ENCODE peak calls at places on chromosomes 6 and 20, in nine cellular contexts. One of them, this sample, is unnamed.

GRCh38 chr20:8376940-8377339 is 244.9 kb downstream of the PLCB1 start:
- DNase-seq in upper lobe of right lung: no peak
- DNase-seq in activated naive CD4-positive, alpha-beta T cell treated with Interleukin-2 at 50 U/mL for 16 hours: no peak
- DNase-seq in amniotic epithelial cell: no peak
- DNase-seq in mucosa of gallbladder: no peak
- DNase-seq in stimulated activated naive CD8-positive, alpha-beta T cell treated with anti-CD3 and anti-CD28 coated beads, Interleukin-15, amount 100 ng/mL, for 72 hours: no peak
- DNase-seq in renal cortical epithelial cell: no peak
- DNase-seq in mucosa of descending colon: no peak
- DNase-seq in activated gamma-delta T cell treated with anti-CD3 and anti-CD28 coated beads, Interleukin-2, amount 50 U/mL, for 16 hours: no peak
- DNase-seq in this sample: no peak

GRCh38 chr6:32046450-32047083 is 8.4 kb downstream of the CYP21A2 start:
- DNase-seq in stimulated activated naive CD8-positive, alpha-beta T cell treated with anti-CD3 and anti-CD28 coated beads, Interleukin-15, amount 100 ng/mL, for 72 hours: no peak
- DNase-seq in renal cortical epithelial cell: no peak
- DNase-seq in activated gamma-delta T cell treated with anti-CD3 and anti-CD28 coated beads, Interleukin-2, amount 50 U/mL, for 16 hours: no peak
- DNase-seq in mucosa of gallbladder: no peak
- DNase-seq in activated naive CD4-positive, alpha-beta T cell treated with Interleukin-2 at 50 U/mL for 16 hours: no peak
- DNase-seq in upper lobe of right lung: no peak
- DNase-seq in mucosa of descending colon: no peak
- DNase-seq in amniotic epithelial cell: peak; percentile 1
- DNase-seq in this sample: no peak

GRCh38 chr6:18212231-18212630 is 52.1 kb downstream of the DEK start:
- DNase-seq in upper lobe of right lung: no peak
- DNase-seq in activated gamma-delta T cell treated with anti-CD3 and anti-CD28 coated beads, Interleukin-2, amount 50 U/mL, for 16 hours: no peak
- DNase-seq in amniotic epithelial cell: no peak
- DNase-seq in activated naive CD4-positive, alpha-beta T cell treated with Interleukin-2 at 50 U/mL for 16 hours: no peak
- DNase-seq in mucosa of descending colon: no peak
- DNase-seq in stimulated activated naive CD8-positive, alpha-beta T cell treated with anti-CD3 and anti-CD28 coated beads, Interleukin-15, amount 100 ng/mL, for 72 hours: no peak
- DNase-seq in mucosa of gallbladder: no peak
- DNase-seq in renal cortical epithelial cell: peak; percentile 72
- DNase-seq in this sample: no peak

GRCh38 chr6:122717350-122717749 is 62.2 kb upstream of the FABP7 start:
- DNase-seq in upper lobe of right lung: no peak
- DNase-seq in amniotic epithelial cell: no peak
- DNase-seq in renal cortical epithelial cell: no peak
- DNase-seq in stimulated activated naive CD8-positive, alpha-beta T cell treated with anti-CD3 and anti-CD28 coated beads, Interleukin-15, amount 100 ng/mL, for 72 hours: no peak
- DNase-seq in activated gamma-delta T cell treated with anti-CD3 and anti-CD28 coated beads, Interleukin-2, amount 50 U/mL, for 16 hours: no peak
- DNase-seq in mucosa of gallbladder: no peak
- DNase-seq in mucosa of descending colon: no peak
- DNase-seq in activated naive CD4-positive, alpha-beta T cell treated with Interleukin-2 at 50 U/mL for 16 hours: no peak
- DNase-seq in this sample: peak; percentile 42

GRCh38 chr6:106520711-106521367 is 108.5 kb downstream of the RTN4IP1 start:
- DNase-seq in mucosa of descending colon: no peak
- DNase-seq in upper lobe of right lung: peak; percentile 69
- DNase-seq in amniotic epithelial cell: no peak
- DNase-seq in activated naive CD4-positive, alpha-beta T cell treated with Interleukin-2 at 50 U/mL for 16 hours: peak; percentile 85
- DNase-seq in mucosa of gallbladder: peak; percentile 44
- DNase-seq in activated gamma-delta T cell treated with anti-CD3 and anti-CD28 coated beads, Interleukin-2, amount 50 U/mL, for 16 hours: peak; percentile 63
- DNase-seq in renal cortical epithelial cell: no peak
- DNase-seq in stimulated activated naive CD8-positive, alpha-beta T cell treated with anti-CD3 and anti-CD28 coated beads, Interleukin-15, amount 100 ng/mL, for 72 hours: peak; percentile 82
- DNase-seq in this sample: no peak

GRCh38 chr6:55953384-55953783 is 78.0 kb upstream of the BMP5 start:
- DNase-seq in amniotic epithelial cell: peak; percentile 74
- DNase-seq in upper lobe of right lung: no peak
- DNase-seq in activated gamma-delta T cell treated with anti-CD3 and anti-CD28 coated beads, Interleukin-2, amount 50 U/mL, for 16 hours: no peak
- DNase-seq in stimulated activated naive CD8-positive, alpha-beta T cell treated with anti-CD3 and anti-CD28 coated beads, Interleukin-15, amount 100 ng/mL, for 72 hours: no peak
- DNase-seq in mucosa of descending colon: no peak
- DNase-seq in activated naive CD4-positive, alpha-beta T cell treated with Interleukin-2 at 50 U/mL for 16 hours: no peak
- DNase-seq in mucosa of gallbladder: no peak
- DNase-seq in renal cortical epithelial cell: peak; percentile 76
- DNase-seq in this sample: no peak

GRCh38 chr6:105014448-105014847 is 57.5 kb downstream of the LIN28B start:
- DNase-seq in renal cortical epithelial cell: no peak
- DNase-seq in mucosa of gallbladder: no peak
- DNase-seq in upper lobe of right lung: no peak
- DNase-seq in amniotic epithelial cell: no peak
- DNase-seq in activated gamma-delta T cell treated with anti-CD3 and anti-CD28 coated beads, Interleukin-2, amount 50 U/mL, for 16 hours: no peak
- DNase-seq in stimulated activated naive CD8-positive, alpha-beta T cell treated with anti-CD3 and anti-CD28 coated beads, Interleukin-15, amount 100 ng/mL, for 72 hours: no peak
- DNase-seq in activated naive CD4-positive, alpha-beta T cell treated with Interleukin-2 at 50 U/mL for 16 hours: no peak
- DNase-seq in mucosa of descending colon: no peak
- DNase-seq in this sample: no peak

GRCh38 chr6:152329640-152330202 is 307.4 kb downstream of the SYNE1 start:
- DNase-seq in mucosa of gallbladder: no peak
- DNase-seq in activated gamma-delta T cell treated with anti-CD3 and anti-CD28 coated beads, Interleukin-2, amount 50 U/mL, for 16 hours: no peak
- DNase-seq in amniotic epithelial cell: no peak
- DNase-seq in stimulated activated naive CD8-positive, alpha-beta T cell treated with anti-CD3 and anti-CD28 coated beads, Interleukin-15, amount 100 ng/mL, for 72 hours: no peak
- DNase-seq in renal cortical epithelial cell: no peak
- DNase-seq in activated naive CD4-positive, alpha-beta T cell treated with Interleukin-2 at 50 U/mL for 16 hours: no peak
- DNase-seq in mucosa of descending colon: no peak
- DNase-seq in upper lobe of right lung: no peak
- DNase-seq in this sample: no peak

GRCh38 chr6:84052883-84053241 is 19.3 kb downstream of the MRAP2 start:
- DNase-seq in activated naive CD4-positive, alpha-beta T cell treated with Interleukin-2 at 50 U/mL for 16 hours: no peak
- DNase-seq in renal cortical epithelial cell: no peak
- DNase-seq in mucosa of descending colon: no peak
- DNase-seq in amniotic epithelial cell: no peak
- DNase-seq in activated gamma-delta T cell treated with anti-CD3 and anti-CD28 coated beads, Interleukin-2, amount 50 U/mL, for 16 hours: no peak
- DNase-seq in stimulated activated naive CD8-positive, alpha-beta T cell treated with anti-CD3 and anti-CD28 coated beads, Interleukin-15, amount 100 ng/mL, for 72 hours: no peak
- DNase-seq in upper lobe of right lung: no peak
- DNase-seq in mucosa of gallbladder: no peak
- DNase-seq in this sample: no peak

GRCh38 chr6:100096356-100096755 is 102.3 kb upstream of the MCHR2 start:
- DNase-seq in renal cortical epithelial cell: peak; percentile 22
- DNase-seq in upper lobe of right lung: no peak
- DNase-seq in activated naive CD4-positive, alpha-beta T cell treated with Interleukin-2 at 50 U/mL for 16 hours: no peak
- DNase-seq in stimulated activated naive CD8-positive, alpha-beta T cell treated with anti-CD3 and anti-CD28 coated beads, Interleukin-15, amount 100 ng/mL, for 72 hours: no peak
- DNase-seq in activated gamma-delta T cell treated with anti-CD3 and anti-CD28 coated beads, Interleukin-2, amount 50 U/mL, for 16 hours: no peak
- DNase-seq in mucosa of gallbladder: no peak
- DNase-seq in mucosa of descending colon: no peak
- DNase-seq in amniotic epithelial cell: no peak
- DNase-seq in this sample: no peak

GRCh38 chr6:15317251-15317650 is 71.4 kb downstream of the JARID2 start:
- DNase-seq in mucosa of descending colon: no peak
- DNase-seq in activated naive CD4-positive, alpha-beta T cell treated with Interleukin-2 at 50 U/mL for 16 hours: no peak
- DNase-seq in upper lobe of right lung: no peak
- DNase-seq in mucosa of gallbladder: no peak
- DNase-seq in stimulated activated naive CD8-positive, alpha-beta T cell treated with anti-CD3 and anti-CD28 coated beads, Interleukin-15, amount 100 ng/mL, for 72 hours: no peak
- DNase-seq in amniotic epithelial cell: no peak
- DNase-seq in activated gamma-delta T cell treated with anti-CD3 and anti-CD28 coated beads, Interleukin-2, amount 50 U/mL, for 16 hours: no peak
- DNase-seq in renal cortical epithelial cell: no peak
- DNase-seq in this sample: no peak

GRCh38 chr6:21496749-21497148 is 96.8 kb upstream of the SOX4 start:
- DNase-seq in activated gamma-delta T cell treated with anti-CD3 and anti-CD28 coated beads, Interleukin-2, amount 50 U/mL, for 16 hours: no peak
- DNase-seq in activated naive CD4-positive, alpha-beta T cell treated with Interleukin-2 at 50 U/mL for 16 hours: no peak
- DNase-seq in mucosa of descending colon: no peak
- DNase-seq in upper lobe of right lung: no peak
- DNase-seq in amniotic epithelial cell: no peak
- DNase-seq in stimulated activated naive CD8-positive, alpha-beta T cell treated with anti-CD3 and anti-CD28 coated beads, Interleukin-15, amount 100 ng/mL, for 72 hours: no peak
- DNase-seq in renal cortical epithelial cell: no peak
- DNase-seq in mucosa of gallbladder: no peak
- DNase-seq in this sample: no peak

GRCh38 chr20:59152559-59153354 is 10.9 kb upstream of the ZNF831 start:
- DNase-seq in upper lobe of right lung: no peak
- DNase-seq in stimulated activated naive CD8-positive, alpha-beta T cell treated with anti-CD3 and anti-CD28 coated beads, Interleukin-15, amount 100 ng/mL, for 72 hours: no peak
- DNase-seq in activated gamma-delta T cell treated with anti-CD3 and anti-CD28 coated beads, Interleukin-2, amount 50 U/mL, for 16 hours: no peak
- DNase-seq in mucosa of gallbladder: no peak
- DNase-seq in activated naive CD4-positive, alpha-beta T cell treated with Interleukin-2 at 50 U/mL for 16 hours: no peak
- DNase-seq in amniotic epithelial cell: no peak
- DNase-seq in mucosa of descending colon: no peak
- DNase-seq in renal cortical epithelial cell: no peak
- DNase-seq in this sample: peak; percentile 71

GRCh38 chr20:34715384-34715783 is 11.2 kb downstream of the TP53INP2 start:
- DNase-seq in stimulated activated naive CD8-positive, alpha-beta T cell treated with anti-CD3 and anti-CD28 coated beads, Interleukin-15, amount 100 ng/mL, for 72 hours: no peak
- DNase-seq in amniotic epithelial cell: no peak
- DNase-seq in mucosa of gallbladder: no peak
- DNase-seq in mucosa of descending colon: no peak
- DNase-seq in upper lobe of right lung: no peak
- DNase-seq in renal cortical epithelial cell: no peak
- DNase-seq in activated gamma-delta T cell treated with anti-CD3 and anti-CD28 coated beads, Interleukin-2, amount 50 U/mL, for 16 hours: no peak
- DNase-seq in activated naive CD4-positive, alpha-beta T cell treated with Interleukin-2 at 50 U/mL for 16 hours: no peak
- DNase-seq in this sample: no peak

GRCh38 chr6:137512768-137513605 is 18.8 kb upstream of the OLIG3 start:
- DNase-seq in activated naive CD4-positive, alpha-beta T cell treated with Interleukin-2 at 50 U/mL for 16 hours: no peak
- DNase-seq in stimulated activated naive CD8-positive, alpha-beta T cell treated with anti-CD3 and anti-CD28 coated beads, Interleukin-15, amount 100 ng/mL, for 72 hours: no peak
- DNase-seq in upper lobe of right lung: no peak
- DNase-seq in renal cortical epithelial cell: peak; percentile 7
- DNase-seq in mucosa of descending colon: no peak
- DNase-seq in mucosa of gallbladder: no peak
- DNase-seq in amniotic epithelial cell: no peak
- DNase-seq in activated gamma-delta T cell treated with anti-CD3 and anti-CD28 coated beads, Interleukin-2, amount 50 U/mL, for 16 hours: no peak
- DNase-seq in this sample: peak; percentile 90

GRCh38 chr20:40471261-40471629 is 217.8 kb downstream of the MAFB start:
- DNase-seq in renal cortical epithelial cell: no peak
- DNase-seq in mucosa of descending colon: no peak
- DNase-seq in stimulated activated naive CD8-positive, alpha-beta T cell treated with anti-CD3 and anti-CD28 coated beads, Interleukin-15, amount 100 ng/mL, for 72 hours: no peak
- DNase-seq in upper lobe of right lung: no peak
- DNase-seq in activated naive CD4-positive, alpha-beta T cell treated with Interleukin-2 at 50 U/mL for 16 hours: no peak
- DNase-seq in amniotic epithelial cell: no peak
- DNase-seq in mucosa of gallbladder: no peak
- DNase-seq in activated gamma-delta T cell treated with anti-CD3 and anti-CD28 coated beads, Interleukin-2, amount 50 U/mL, for 16 hours: no peak
- DNase-seq in this sample: no peak

GRCh38 chr6:25193147-25193864 is 85.9 kb upstream of the CARMIL1 start:
- DNase-seq in renal cortical epithelial cell: peak; percentile 97
- DNase-seq in activated gamma-delta T cell treated with anti-CD3 and anti-CD28 coated beads, Interleukin-2, amount 50 U/mL, for 16 hours: no peak
- DNase-seq in activated naive CD4-positive, alpha-beta T cell treated with Interleukin-2 at 50 U/mL for 16 hours: no peak
- DNase-seq in mucosa of descending colon: no peak
- DNase-seq in amniotic epithelial cell: peak; percentile 99
- DNase-seq in mucosa of gallbladder: peak; percentile 56
- DNase-seq in upper lobe of right lung: no peak
- DNase-seq in stimulated activated naive CD8-positive, alpha-beta T cell treated with anti-CD3 and anti-CD28 coated beads, Interleukin-15, amount 100 ng/mL, for 72 hours: no peak
- DNase-seq in this sample: no peak

GRCh38 chr20:59822291-59823029 is 111.0 kb downstream of the SYCP2 start:
- DNase-seq in amniotic epithelial cell: no peak
- DNase-seq in renal cortical epithelial cell: no peak
- DNase-seq in stimulated activated naive CD8-positive, alpha-beta T cell treated with anti-CD3 and anti-CD28 coated beads, Interleukin-15, amount 100 ng/mL, for 72 hours: no peak
- DNase-seq in activated gamma-delta T cell treated with anti-CD3 and anti-CD28 coated beads, Interleukin-2, amount 50 U/mL, for 16 hours: no peak
- DNase-seq in activated naive CD4-positive, alpha-beta T cell treated with Interleukin-2 at 50 U/mL for 16 hours: no peak
- DNase-seq in upper lobe of right lung: no peak
- DNase-seq in mucosa of descending colon: no peak
- DNase-seq in mucosa of gallbladder: peak; percentile 8
- DNase-seq in this sample: no peak

GRCh38 chr20:56628015-56628872 is 862 bp upstream of the TFAP2C start:
- DNase-seq in mucosa of gallbladder: no peak
- DNase-seq in mucosa of descending colon: peak; percentile 55
- DNase-seq in activated naive CD4-positive, alpha-beta T cell treated with Interleukin-2 at 50 U/mL for 16 hours: no peak
- DNase-seq in upper lobe of right lung: no peak
- DNase-seq in activated gamma-delta T cell treated with anti-CD3 and anti-CD28 coated beads, Interleukin-2, amount 50 U/mL, for 16 hours: no peak
- DNase-seq in amniotic epithelial cell: no peak
- DNase-seq in stimulated activated naive CD8-positive, alpha-beta T cell treated with anti-CD3 and anti-CD28 coated beads, Interleukin-15, amount 100 ng/mL, for 72 hours: no peak
- DNase-seq in renal cortical epithelial cell: no peak
- DNase-seq in this sample: no peak

GRCh38 chr20:36362261-36362660 is 56.1 kb downstream of the DLGAP4 start:
- DNase-seq in upper lobe of right lung: no peak
- DNase-seq in stimulated activated naive CD8-positive, alpha-beta T cell treated with anti-CD3 and anti-CD28 coated beads, Interleukin-15, amount 100 ng/mL, for 72 hours: no peak
- DNase-seq in amniotic epithelial cell: no peak
- DNase-seq in mucosa of gallbladder: no peak
- DNase-seq in renal cortical epithelial cell: no peak
- DNase-seq in activated naive CD4-positive, alpha-beta T cell treated with Interleukin-2 at 50 U/mL for 16 hours: no peak
- DNase-seq in activated gamma-delta T cell treated with anti-CD3 and anti-CD28 coated beads, Interleukin-2, amount 50 U/mL, for 16 hours: no peak
- DNase-seq in mucosa of descending colon: no peak
- DNase-seq in this sample: no peak

GRCh38 chr6:100880901-100881706 is at the start of gene ASCC3:
- DNase-seq in activated gamma-delta T cell treated with anti-CD3 and anti-CD28 coated beads, Interleukin-2, amount 50 U/mL, for 16 hours: peak; percentile 85
- DNase-seq in mucosa of gallbladder: peak; percentile 94
- DNase-seq in amniotic epithelial cell: peak; percentile 86
- DNase-seq in activated naive CD4-positive, alpha-beta T cell treated with Interleukin-2 at 50 U/mL for 16 hours: peak; percentile 94
- DNase-seq in mucosa of descending colon: peak; percentile 97
- DNase-seq in renal cortical epithelial cell: peak; percentile 68
- DNase-seq in stimulated activated naive CD8-positive, alpha-beta T cell treated with anti-CD3 and anti-CD28 coated beads, Interleukin-15, amount 100 ng/mL, for 72 hours: peak; percentile 90
- DNase-seq in upper lobe of right lung: peak; percentile 98
- DNase-seq in this sample: no peak

GRCh38 chr20:8361008-8361652 is 229.1 kb downstream of the PLCB1 start:
- DNase-seq in activated naive CD4-positive, alpha-beta T cell treated with Interleukin-2 at 50 U/mL for 16 hours: peak; percentile 12
- DNase-seq in mucosa of gallbladder: no peak
- DNase-seq in stimulated activated naive CD8-positive, alpha-beta T cell treated with anti-CD3 and anti-CD28 coated beads, Interleukin-15, amount 100 ng/mL, for 72 hours: no peak
- DNase-seq in amniotic epithelial cell: peak; percentile 69
- DNase-seq in renal cortical epithelial cell: peak; percentile 68
- DNase-seq in activated gamma-delta T cell treated with anti-CD3 and anti-CD28 coated beads, Interleukin-2, amount 50 U/mL, for 16 hours: no peak
- DNase-seq in upper lobe of right lung: no peak
- DNase-seq in mucosa of descending colon: no peak
- DNase-seq in this sample: no peak

GRCh38 chr6:53834134-53834533 is 39.3 kb downstream of the LRRC1 start:
- DNase-seq in amniotic epithelial cell: peak; percentile 83
- DNase-seq in mucosa of gallbladder: no peak
- DNase-seq in activated naive CD4-positive, alpha-beta T cell treated with Interleukin-2 at 50 U/mL for 16 hours: no peak
- DNase-seq in activated gamma-delta T cell treated with anti-CD3 and anti-CD28 coated beads, Interleukin-2, amount 50 U/mL, for 16 hours: no peak
- DNase-seq in stimulated activated naive CD8-positive, alpha-beta T cell treated with anti-CD3 and anti-CD28 coated beads, Interleukin-15, amount 100 ng/mL, for 72 hours: no peak
- DNase-seq in renal cortical epithelial cell: no peak
- DNase-seq in mucosa of descending colon: no peak
- DNase-seq in upper lobe of right lung: no peak
- DNase-seq in this sample: no peak

GRCh38 chr6:107806675-107807074 is 17.4 kb downstream of the SCML4 start:
- DNase-seq in amniotic epithelial cell: no peak
- DNase-seq in activated naive CD4-positive, alpha-beta T cell treated with Interleukin-2 at 50 U/mL for 16 hours: no peak
- DNase-seq in stimulated activated naive CD8-positive, alpha-beta T cell treated with anti-CD3 and anti-CD28 coated beads, Interleukin-15, amount 100 ng/mL, for 72 hours: no peak
- DNase-seq in renal cortical epithelial cell: no peak
- DNase-seq in mucosa of gallbladder: no peak
- DNase-seq in upper lobe of right lung: no peak
- DNase-seq in mucosa of descending colon: no peak
- DNase-seq in activated gamma-delta T cell treated with anti-CD3 and anti-CD28 coated beads, Interleukin-2, amount 50 U/mL, for 16 hours: no peak
- DNase-seq in this sample: no peak

GRCh38 chr6:103819509-103819908 is 1040.2 kb downstream of the HACE1 start:
- DNase-seq in mucosa of descending colon: no peak
- DNase-seq in activated naive CD4-positive, alpha-beta T cell treated with Interleukin-2 at 50 U/mL for 16 hours: no peak
- DNase-seq in activated gamma-delta T cell treated with anti-CD3 and anti-CD28 coated beads, Interleukin-2, amount 50 U/mL, for 16 hours: no peak
- DNase-seq in stimulated activated naive CD8-positive, alpha-beta T cell treated with anti-CD3 and anti-CD28 coated beads, Interleukin-15, amount 100 ng/mL, for 72 hours: no peak
- DNase-seq in mucosa of gallbladder: no peak
- DNase-seq in amniotic epithelial cell: no peak
- DNase-seq in renal cortical epithelial cell: no peak
- DNase-seq in upper lobe of right lung: no peak
- DNase-seq in this sample: no peak

GRCh38 chr6:138500867-138501446 is 1.7 kb upstream of the NHSL1 start:
- DNase-seq in amniotic epithelial cell: peak; percentile 33
- DNase-seq in mucosa of descending colon: no peak
- DNase-seq in activated gamma-delta T cell treated with anti-CD3 and anti-CD28 coated beads, Interleukin-2, amount 50 U/mL, for 16 hours: no peak
- DNase-seq in mucosa of gallbladder: no peak
- DNase-seq in activated naive CD4-positive, alpha-beta T cell treated with Interleukin-2 at 50 U/mL for 16 hours: no peak
- DNase-seq in upper lobe of right lung: no peak
- DNase-seq in stimulated activated naive CD8-positive, alpha-beta T cell treated with anti-CD3 and anti-CD28 coated beads, Interleukin-15, amount 100 ng/mL, for 72 hours: no peak
- DNase-seq in renal cortical epithelial cell: peak; percentile 45
- DNase-seq in this sample: no peak

GRCh38 chr6:15387118-15387517 is 141.2 kb downstream of the JARID2 start:
- DNase-seq in upper lobe of right lung: no peak
- DNase-seq in activated naive CD4-positive, alpha-beta T cell treated with Interleukin-2 at 50 U/mL for 16 hours: peak; percentile 24
- DNase-seq in mucosa of gallbladder: no peak
- DNase-seq in mucosa of descending colon: no peak
- DNase-seq in renal cortical epithelial cell: no peak
- DNase-seq in activated gamma-delta T cell treated with anti-CD3 and anti-CD28 coated beads, Interleukin-2, amount 50 U/mL, for 16 hours: no peak
- DNase-seq in amniotic epithelial cell: peak; percentile 76
- DNase-seq in stimulated activated naive CD8-positive, alpha-beta T cell treated with anti-CD3 and anti-CD28 coated beads, Interleukin-15, amount 100 ng/mL, for 72 hours: no peak
- DNase-seq in this sample: no peak